ENCODE peak calls at places on chromosomes 11 and 22, in eight cellular contexts. K is germinal center; Q is Ammon's horn; X is NCI-H82; L is pulmonary artery endothelial cell; R is fibroblast of the aortic adventitia; O is left ventricle myocardium superior; T is stimulated activated naive CD4-positive, alpha-beta T cell. Y is an unnamed sample.

GRCh38 chr11:121596195-121597145 is 143.7 kb upstream of the SORL1-AS1 start:
- DNase-seq in K (no peak), Q (no peak), X (no peak), L (no peak), R (peak; percentile 25), O (no peak), T (no peak), Y (no peak)

GRCh38 chr11:61870429-61871039 is 20.8 kb downstream of the FADS3 start:
- DNase-seq in K (no peak), Q (no peak), X (no peak), L (no peak), R (peak; percentile 50), O (no peak), T (no peak), Y (no peak)

GRCh38 chr11:2134022-2135010 is 4.9 kb downstream of the IGF2 start:
- DNase-seq in K (no peak), Q (no peak), X (no peak), L (no peak), R (no peak), O (peak; percentile 15), T (no peak), Y (no peak)

GRCh38 chr11:32659672-32660071 is 76.0 kb downstream of the EIF3M start:
- DNase-seq in K (no peak), Q (no peak), X (no peak), L (no peak), R (peak; percentile 22), O (no peak), T (no peak), Y (no peak)

GRCh38 chr11:94742645-94743044 is 25.5 kb upstream of the AMOTL1 start:
- DNase-seq in K (no peak), Q (no peak), X (no peak), L (no peak), R (no peak), O (no peak), T (no peak), Y (no peak)

GRCh38 chr22:37499006-37499707 is 13.0 kb upstream of the MFNG start:
- DNase-seq in K (no peak), Q (no peak), X (peak; percentile 52), L (no peak), R (no peak), O (no peak), T (no peak), Y (peak; percentile 53)

GRCh38 chr22:36056980-36057379 is 28.4 kb upstream of the RBFOX2 start:
- DNase-seq in K (no peak), Q (no peak), X (no peak), L (no peak), R (no peak), O (no peak), T (no peak), Y (no peak)

GRCh38 chr22:25482868-25483639 is 81.4 kb upstream of the GRK3 start:
- DNase-seq in K (no peak), Q (peak; percentile 65), X (no peak), L (no peak), R (no peak), O (no peak), T (no peak), Y (no peak)

Y was measured in WERI-Rb-1.